ENCODE peak calls at places on chromosome 16, in nine cellular contexts. M, C, O, Y, G, Z, R, P and B are unnamed samples. For H3K4me1, the result is how much of the 10 kb centered on the place peaks cover.

GRCh38 chr16:79598341-79599181 is 2.0 kb downstream of the MAF start:
- DNase-seq in M (peak), C (peak), O (peak), Y (peak), G (no peak), Z (peak), R (peak), P (peak), B (peak)

GRCh38 chr16:71537643-71538042 is 11.4 kb downstream of the CHST4 start:
- DNase-seq in M (peak), C (no peak), O (peak), Y (peak), G (peak), Z (no peak), R (peak), P (no peak), B (no peak)

GRCh38 chr16:73214825-73215481 is 167.0 kb upstream of the ZFHX3 start:
- DNase-seq in M (no peak), C (no peak), O (no peak), Y (no peak), G (peak), Z (no peak), R (no peak), P (peak), B (no peak)

GRCh38 chr16:85286970-85287814 is 174.9 kb upstream of the CIBAR2 start:
- DNase-seq in M (no peak), C (peak), O (no peak), Y (peak), G (peak), Z (no peak), R (no peak), P (no peak), B (no peak)

GRCh38 chr16:4032768-4033167 is 83.5 kb downstream of the ADCY9 start:
- DNase-seq in M (peak), C (no peak), O (peak), Y (no peak), G (peak), Z (no peak), R (no peak), P (no peak), B (no peak)

GRCh38 chr16:67183627-67184452 is at the start of gene MATCAP1:
- DNase-seq in M (peak), C (peak), O (peak), Y (peak), G (peak), Z (peak), R (peak), P (peak), B (peak)

GRCh38 chr16:19291459-19291858 is 5.9 kb downstream of the CLEC19A start:
- DNase-seq in M (peak), C (no peak), O (no peak), Y (no peak), G (no peak), Z (no peak), R (peak), P (no peak), B (no peak)

GRCh38 chr16:68013440-68013839 is 2.3 kb downstream of the DPEP2NB start:
- DNase-seq in M (no peak), C (no peak), O (no peak), Y (no peak), G (no peak), Z (no peak), R (no peak), P (no peak), B (no peak)

GRCh38 chr16:71645450-71645849 is 19.5 kb downstream of the MARVELD3 start:
- DNase-seq in M (peak), C (no peak), O (no peak), Y (no peak), G (peak), Z (no peak), R (peak), P (no peak), B (no peak)

DNA sequence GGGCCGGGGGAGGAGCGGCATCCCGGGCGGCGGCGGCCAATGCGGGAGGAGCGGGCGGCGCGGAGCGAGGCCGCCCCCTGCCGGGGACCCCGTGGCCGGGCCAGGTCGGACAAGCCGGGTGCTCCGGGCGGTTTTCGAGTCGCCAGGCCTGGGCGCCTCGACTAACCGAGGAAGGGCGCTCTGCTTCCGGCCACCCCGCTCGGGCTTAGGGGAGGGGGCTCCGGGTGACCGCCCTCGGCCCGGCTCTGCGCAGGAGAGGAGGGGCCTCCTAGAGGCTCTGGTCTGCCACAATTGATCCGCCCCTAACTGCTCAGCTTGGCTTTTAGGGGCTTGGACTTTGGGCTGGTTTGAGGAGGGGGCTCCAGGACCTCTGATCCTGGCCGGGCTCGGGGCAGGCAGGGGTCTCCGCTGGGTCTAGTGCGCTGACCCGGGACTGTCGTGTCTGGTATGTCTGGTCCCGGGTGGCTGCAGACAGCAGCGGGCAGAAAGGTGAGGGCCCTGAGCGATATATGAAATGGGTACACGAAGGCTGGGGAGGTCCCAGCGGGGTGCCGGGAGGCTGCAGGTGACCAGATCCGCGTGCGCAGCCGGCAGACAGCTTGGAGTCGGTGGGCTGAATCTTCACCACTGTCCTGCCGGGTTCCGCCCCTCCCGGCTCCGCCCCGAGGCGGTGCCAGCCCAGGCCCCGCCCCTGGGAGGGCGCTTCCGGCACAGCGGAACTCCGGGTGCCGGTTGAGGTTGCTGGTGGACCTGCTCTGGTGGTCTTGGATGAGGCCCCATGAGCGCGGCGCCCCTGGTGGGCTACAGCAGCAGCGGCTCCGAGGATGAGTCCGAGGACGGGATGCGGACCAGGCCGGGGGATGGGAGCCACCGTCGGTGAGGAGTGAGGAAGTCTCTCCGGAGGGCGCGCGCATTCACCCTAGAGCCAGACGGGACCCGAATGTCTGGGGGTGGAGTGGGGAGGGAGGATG is at the start of gene USB1:
- DNase-seq in M (peak), C (peak), O (peak), Y (peak), G (peak), Z (peak), R (peak), P (peak), B (peak)
- TF ChIP-seq POLR2A in M (peak), C (peak), O (no peak), Y (no peak), G (peak), Z (peak), R (peak), P (peak), B (peak)

GRCh38 chr16:86575095-86575685 is 3.2 kb upstream of the FOXL1 start:
- DNase-seq in M (no peak), C (no peak), O (no peak), Y (no peak), G (no peak), Z (no peak), R (no peak), P (no peak), B (no peak)
- H3K4me1 ChIP-seq in M (under half), C (under half), O (under half), Y (under half), G (under half), Z (under half), R (under half), P (under half), B (under half)

DNA sequence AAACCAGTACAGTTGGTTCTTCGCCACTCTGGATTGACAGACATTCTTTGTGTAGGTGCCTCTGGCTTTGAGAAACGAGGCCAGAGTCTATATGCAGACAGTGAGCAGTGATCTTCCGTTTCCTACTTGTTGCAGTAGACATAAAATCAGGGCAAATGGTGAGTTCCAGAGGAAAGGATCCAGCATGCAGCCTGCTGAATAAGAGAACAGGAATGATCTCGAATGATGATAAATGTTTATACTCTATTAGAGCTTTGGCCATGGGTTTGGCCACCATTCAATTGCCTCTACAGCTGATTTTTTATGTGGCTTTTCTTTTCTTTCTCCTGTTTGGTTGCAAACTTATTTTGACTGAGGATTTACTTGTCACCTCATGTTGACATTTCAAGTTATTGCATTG is 286.7 kb downstream of the IRX3 start:
- DNase-seq in M (no peak), C (no peak), O (no peak), Y (no peak), G (peak), Z (no peak), R (no peak), P (no peak), B (no peak)
- H3K27ac ChIP-seq in M (no peak), C (no peak), O (no peak), Y (no peak), G (no peak), Z (peak), R (no peak), P (no peak), B (no peak)

GRCh38 chr16:29745853-29746345 is at the start of gene C16orf54:
- DNase-seq in M (peak), C (peak), O (no peak), Y (peak), G (no peak), Z (peak), R (no peak), P (peak), B (no peak)
- TF ChIP-seq POLR2A in M (no peak), C (no peak), O (no peak), Y (no peak), G (no peak), Z (no peak), R (no peak), P (no peak), B (no peak)

GRCh38 chr16:49822649-49823370 is 33.1 kb downstream of the ZNF423 start:
- DNase-seq in M (no peak), C (peak), O (no peak), Y (no peak), G (no peak), Z (no peak), R (no peak), P (no peak), B (no peak)
- H3K4me1 ChIP-seq in M (under half), C (half or more), O (under half), Y (under half), G (under half), Z (under half), R (under half), P (under half), B (under half)

GRCh38 chr16:46762583-46762982 is 14.4 kb upstream of the MYLK3 start:
- DNase-seq in M (no peak), C (no peak), O (no peak), Y (no peak), G (no peak), Z (no peak), R (no peak), P (no peak), B (no peak)
- H3K27ac ChIP-seq in M (no peak), C (peak), O (no peak), Y (peak), G (no peak), Z (no peak), R (no peak), P (no peak), B (no peak)

GRCh38 chr16:2428787-2429036 is 535 bp upstream of the CCNF start:
- DNase-seq in M (no peak), C (no peak), O (no peak), Y (no peak), G (no peak), Z (no peak), R (no peak), P (no peak), B (no peak)
- TF ChIP-seq POLR2A in M (peak), C (no peak), O (no peak), Y (no peak), G (no peak), Z (no peak), R (no peak), P (no peak), B (no peak)

DNA sequence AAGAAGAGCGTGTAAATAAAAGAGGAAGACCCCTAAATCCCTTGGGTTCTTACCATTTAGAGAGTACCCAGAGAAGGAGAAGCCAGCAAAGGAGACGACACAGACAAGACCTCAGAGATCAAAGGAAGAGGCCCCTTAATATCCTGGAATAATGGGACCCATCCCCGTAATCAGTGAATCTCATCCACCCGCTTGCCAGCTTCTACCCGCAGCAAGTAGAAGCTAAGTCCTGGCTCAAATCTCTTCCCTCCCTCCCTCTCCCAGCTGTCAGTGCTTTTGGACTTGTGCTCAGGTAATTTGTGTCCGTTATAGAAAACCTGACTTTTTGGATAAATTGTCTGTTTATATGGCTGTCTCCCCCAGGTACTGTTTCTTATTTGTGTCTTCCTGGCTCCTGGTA is 1.9 kb downstream of the LYRM1 start:
- DNase-seq in M (no peak), C (no peak), O (no peak), Y (no peak), G (no peak), Z (no peak), R (no peak), P (no peak), B (no peak)
- H3K4me1 ChIP-seq in M (half or more), C (half or more), O (under half), Y (half or more), G (under half), Z (under half), R (half or more), P (under half), B (under half)